ENCODE peak calls at places on chromosomes 3 and 15, in six cellular contexts. One of them, this sample, is unnamed.

GRCh38 chr3:126397610-126398422 is 3.1 kb downstream of the CFAP100 start:
- DNase-seq in A549: no peak
- DNase-seq in testis: no peak
- DNase-seq in CD8-positive, alpha-beta T cell: no peak
- DNase-seq in left ventricle myocardium inferior: no peak
- DNase-seq in keratinocyte: no peak
- DNase-seq in this sample: no peak

GRCh38 chr3:102532901-102533300 is 98.1 kb downstream of the ZPLD1 start:
- DNase-seq in A549: no peak
- DNase-seq in testis: no peak
- DNase-seq in CD8-positive, alpha-beta T cell: no peak
- DNase-seq in left ventricle myocardium inferior: no peak
- DNase-seq in keratinocyte: no peak
- DNase-seq in this sample: no peak

GRCh38 chr3:151460240-151460639 is 621 bp downstream of the IGSF10 start:
- DNase-seq in A549: no peak
- DNase-seq in testis: no peak
- DNase-seq in CD8-positive, alpha-beta T cell: no peak
- DNase-seq in left ventricle myocardium inferior: no peak
- DNase-seq in keratinocyte: no peak
- DNase-seq in this sample: peak

GRCh38 chr3:100647171-100647570 is 37.8 kb downstream of the ADGRG7 start:
- DNase-seq in A549: no peak
- DNase-seq in testis: no peak
- DNase-seq in CD8-positive, alpha-beta T cell: no peak
- DNase-seq in left ventricle myocardium inferior: no peak
- DNase-seq in keratinocyte: no peak
- DNase-seq in this sample: no peak

GRCh38 chr15:101027920-101028319 is 108.8 kb downstream of the LRRK1 start:
- DNase-seq in A549: no peak
- DNase-seq in testis: no peak
- DNase-seq in CD8-positive, alpha-beta T cell: no peak
- DNase-seq in left ventricle myocardium inferior: no peak
- DNase-seq in keratinocyte: no peak
- DNase-seq in this sample: no peak

GRCh38 chr15:75694241-75695182 is 18.1 kb downstream of the CSPG4 start:
- DNase-seq in A549: peak
- DNase-seq in testis: peak
- DNase-seq in CD8-positive, alpha-beta T cell: no peak
- DNase-seq in left ventricle myocardium inferior: peak
- DNase-seq in keratinocyte: peak
- DNase-seq in this sample: peak

GRCh38 chr3:164190566-164190965 is 887.7 kb downstream of the SI start:
- DNase-seq in A549: no peak
- DNase-seq in testis: no peak
- DNase-seq in CD8-positive, alpha-beta T cell: no peak
- DNase-seq in left ventricle myocardium inferior: no peak
- DNase-seq in keratinocyte: no peak
- DNase-seq in this sample: no peak

GRCh38 chr3:128447561-128448013 is 19.1 kb downstream of the DNAJB8 start:
- DNase-seq in A549: no peak
- DNase-seq in testis: no peak
- DNase-seq in CD8-positive, alpha-beta T cell: no peak
- DNase-seq in left ventricle myocardium inferior: no peak
- DNase-seq in keratinocyte: no peak
- DNase-seq in this sample: no peak

GRCh38 chr3:99499235-99499798 is 139.1 kb upstream of the COL8A1 start:
- DNase-seq in A549: peak
- DNase-seq in testis: peak
- DNase-seq in CD8-positive, alpha-beta T cell: no peak
- DNase-seq in left ventricle myocardium inferior: no peak
- DNase-seq in keratinocyte: peak
- DNase-seq in this sample: peak

GRCh38 chr3:53606793-53607192 is 112.4 kb downstream of the CACNA1D start:
- DNase-seq in A549: no peak
- DNase-seq in testis: no peak
- DNase-seq in CD8-positive, alpha-beta T cell: no peak
- DNase-seq in left ventricle myocardium inferior: no peak
- DNase-seq in keratinocyte: no peak
- DNase-seq in this sample: no peak

GRCh38 chr15:28086175-28086703 is 12.9 kb downstream of the OCA2 start:
- DNase-seq in A549: peak
- DNase-seq in testis: peak
- DNase-seq in CD8-positive, alpha-beta T cell: peak
- DNase-seq in left ventricle myocardium inferior: no peak
- DNase-seq in keratinocyte: no peak
- DNase-seq in this sample: peak

GRCh38 chr15:99696096-99696495 is 37.1 kb downstream of the LYSMD4 start:
- DNase-seq in A549: no peak
- DNase-seq in testis: no peak
- DNase-seq in CD8-positive, alpha-beta T cell: no peak
- DNase-seq in left ventricle myocardium inferior: no peak
- DNase-seq in keratinocyte: no peak
- DNase-seq in this sample: no peak

GRCh38 chr3:197168606-197169005 is 129.8 kb downstream of the DLG1 start:
- DNase-seq in A549: no peak
- DNase-seq in testis: no peak
- DNase-seq in CD8-positive, alpha-beta T cell: no peak
- DNase-seq in left ventricle myocardium inferior: no peak
- DNase-seq in keratinocyte: no peak
- DNase-seq in this sample: peak

GRCh38 chr15:67836477-67836876 is 3.4 kb downstream of the RNU6-1 start:
- DNase-seq in A549: peak
- DNase-seq in testis: peak
- DNase-seq in CD8-positive, alpha-beta T cell: peak
- DNase-seq in left ventricle myocardium inferior: peak
- DNase-seq in keratinocyte: no peak
- DNase-seq in this sample: peak

GRCh38 chr3:39153977-39154299 is 547 bp upstream of the CSRNP1 start:
- DNase-seq in A549: no peak
- DNase-seq in testis: no peak
- DNase-seq in CD8-positive, alpha-beta T cell: no peak
- DNase-seq in left ventricle myocardium inferior: no peak
- DNase-seq in keratinocyte: no peak
- DNase-seq in this sample: no peak

GRCh38 chr3:151859905-151860304 is 13.5 kb upstream of the SUCNR1 start:
- DNase-seq in A549: no peak
- DNase-seq in testis: no peak
- DNase-seq in CD8-positive, alpha-beta T cell: no peak
- DNase-seq in left ventricle myocardium inferior: no peak
- DNase-seq in keratinocyte: no peak
- DNase-seq in this sample: no peak

GRCh38 chr3:69199942-69200341 is 77.5 kb upstream of the LMOD3 start:
- DNase-seq in A549: no peak
- DNase-seq in testis: no peak
- DNase-seq in CD8-positive, alpha-beta T cell: no peak
- DNase-seq in left ventricle myocardium inferior: no peak
- DNase-seq in keratinocyte: no peak
- DNase-seq in this sample: no peak

GRCh38 chr3:12828751-12829150 is 12.6 kb downstream of the RPL32 start:
- DNase-seq in A549: no peak
- DNase-seq in testis: no peak
- DNase-seq in CD8-positive, alpha-beta T cell: no peak
- DNase-seq in left ventricle myocardium inferior: no peak
- DNase-seq in keratinocyte: no peak
- DNase-seq in this sample: no peak

GRCh38 chr3:77025476-77025875 is 14.4 kb upstream of the ROBO2 start:
- DNase-seq in A549: no peak
- DNase-seq in testis: no peak
- DNase-seq in CD8-positive, alpha-beta T cell: no peak
- DNase-seq in left ventricle myocardium inferior: no peak
- DNase-seq in keratinocyte: no peak
- DNase-seq in this sample: no peak

GRCh38 chr15:32878849-32879795 is 161.3 kb downstream of the GREM1 start:
- DNase-seq in A549: no peak
- DNase-seq in testis: no peak
- DNase-seq in CD8-positive, alpha-beta T cell: no peak
- DNase-seq in left ventricle myocardium inferior: no peak
- DNase-seq in keratinocyte: no peak
- DNase-seq in this sample: no peak

GRCh38 chr3:36923981-36924747 is 20.7 kb downstream of the TRANK1 start:
- DNase-seq in A549: no peak
- DNase-seq in testis: no peak
- DNase-seq in CD8-positive, alpha-beta T cell: no peak
- DNase-seq in left ventricle myocardium inferior: no peak
- DNase-seq in keratinocyte: no peak
- DNase-seq in this sample: peak

GRCh38 chr3:36920884-36921567 is 23.8 kb downstream of the TRANK1 start:
- DNase-seq in A549: no peak
- DNase-seq in testis: no peak
- DNase-seq in CD8-positive, alpha-beta T cell: no peak
- DNase-seq in left ventricle myocardium inferior: no peak
- DNase-seq in keratinocyte: no peak
- DNase-seq in this sample: no peak

GRCh38 chr3:36926292-36926897 is 18.5 kb downstream of the TRANK1 start:
- DNase-seq in A549: no peak
- DNase-seq in testis: no peak
- DNase-seq in CD8-positive, alpha-beta T cell: no peak
- DNase-seq in left ventricle myocardium inferior: no peak
- DNase-seq in keratinocyte: no peak
- DNase-seq in this sample: no peak

GRCh38 chr3:36924748-36925521 is 19.9 kb downstream of the TRANK1 start:
- DNase-seq in A549: no peak
- DNase-seq in testis: no peak
- DNase-seq in CD8-positive, alpha-beta T cell: no peak
- DNase-seq in left ventricle myocardium inferior: no peak
- DNase-seq in keratinocyte: no peak
- DNase-seq in this sample: no peak

DNA sequence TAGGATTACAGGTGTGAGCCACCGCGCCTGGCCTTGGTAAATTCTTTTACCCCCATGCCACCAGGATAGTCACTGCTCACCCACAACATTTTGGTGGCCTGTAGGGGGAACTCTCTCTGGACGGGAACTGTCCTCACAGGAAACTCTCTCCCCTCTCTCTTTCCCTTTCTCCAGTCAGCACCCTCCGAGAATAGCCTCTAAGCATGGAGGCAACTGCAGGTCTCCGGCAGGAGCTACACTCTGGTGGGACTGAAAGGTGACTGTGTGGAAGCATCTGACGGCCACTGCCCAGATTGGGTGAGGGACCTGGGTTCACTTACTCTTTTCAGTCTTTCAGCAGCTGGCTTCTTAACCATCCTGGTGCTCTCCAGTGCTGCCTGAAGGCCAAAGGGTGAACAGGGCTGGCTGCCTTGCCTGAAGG is 21.3 kb downstream of the TRANK1 start:
- DNase-seq in A549: no peak
- DNase-seq in testis: peak
- DNase-seq in CD8-positive, alpha-beta T cell: no peak
- DNase-seq in left ventricle myocardium inferior: no peak
- DNase-seq in keratinocyte: no peak
- DNase-seq in this sample: no peak
- TF ChIP-seq CTCF in A549: peak
- TF ChIP-seq CTCF in testis: peak
- TF ChIP-seq CTCF in CD8-positive, alpha-beta T cell: no peak
- TF ChIP-seq CTCF in left ventricle myocardium inferior: no peak
- TF ChIP-seq CTCF in keratinocyte: no peak
- TF ChIP-seq CTCF in this sample: no peak

GRCh38 chr3:174737966-174738365 is 121.2 kb upstream of the NAALADL2 start:
- DNase-seq in A549: no peak
- DNase-seq in testis: no peak
- DNase-seq in CD8-positive, alpha-beta T cell: no peak
- DNase-seq in left ventricle myocardium inferior: no peak
- DNase-seq in keratinocyte: no peak
- DNase-seq in this sample: no peak
- H3K27ac ChIP-seq in A549: no peak
- H3K27ac ChIP-seq in testis: no peak
- H3K27ac ChIP-seq in CD8-positive, alpha-beta T cell: no peak
- H3K27ac ChIP-seq in left ventricle myocardium inferior: no peak
- H3K27ac ChIP-seq in keratinocyte: no peak
- H3K27ac ChIP-seq in this sample: no peak

GRCh38 chr3:50602675-50603191 is 8.8 kb downstream of the CISH start:
- DNase-seq in A549: no peak
- DNase-seq in testis: no peak
- DNase-seq in CD8-positive, alpha-beta T cell: no peak
- DNase-seq in left ventricle myocardium inferior: no peak
- DNase-seq in keratinocyte: no peak
- DNase-seq in this sample: peak

GRCh38 chr3:50600141-50600753 is 11.3 kb downstream of the CISH start:
- DNase-seq in A549: no peak
- DNase-seq in testis: no peak
- DNase-seq in CD8-positive, alpha-beta T cell: no peak
- DNase-seq in left ventricle myocardium inferior: no peak
- DNase-seq in keratinocyte: no peak
- DNase-seq in this sample: no peak

GRCh38 chr3:50600841-50601591 is 10.6 kb downstream of the CISH start:
- DNase-seq in A549: peak
- DNase-seq in testis: peak
- DNase-seq in CD8-positive, alpha-beta T cell: peak
- DNase-seq in left ventricle myocardium inferior: peak
- DNase-seq in keratinocyte: no peak
- DNase-seq in this sample: peak

GRCh38 chr3:50599716-50600118 is 11.9 kb downstream of the CISH start:
- DNase-seq in A549: no peak
- DNase-seq in testis: no peak
- DNase-seq in CD8-positive, alpha-beta T cell: no peak
- DNase-seq in left ventricle myocardium inferior: no peak
- DNase-seq in keratinocyte: no peak
- DNase-seq in this sample: no peak

GRCh38 chr3:50599115-50599715 is 12.4 kb downstream of the CISH start:
- DNase-seq in A549: no peak
- DNase-seq in testis: no peak
- DNase-seq in CD8-positive, alpha-beta T cell: no peak
- DNase-seq in left ventricle myocardium inferior: no peak
- DNase-seq in keratinocyte: no peak
- DNase-seq in this sample: no peak
- TF ChIP-seq CTCF in A549: no peak
- TF ChIP-seq CTCF in testis: no peak
- TF ChIP-seq CTCF in CD8-positive, alpha-beta T cell: no peak
- TF ChIP-seq CTCF in left ventricle myocardium inferior: no peak
- TF ChIP-seq CTCF in keratinocyte: no peak
- TF ChIP-seq CTCF in this sample: no peak

GRCh38 chr3:108548304-108548703 is 37.9 kb upstream of the MYH15 start:
- DNase-seq in A549: no peak
- DNase-seq in testis: no peak
- DNase-seq in CD8-positive, alpha-beta T cell: no peak
- DNase-seq in left ventricle myocardium inferior: no peak
- DNase-seq in keratinocyte: no peak
- DNase-seq in this sample: peak

GRCh38 chr3:108546692-108547091 is 36.3 kb upstream of the MYH15 start:
- DNase-seq in A549: no peak
- DNase-seq in testis: no peak
- DNase-seq in CD8-positive, alpha-beta T cell: no peak
- DNase-seq in left ventricle myocardium inferior: no peak
- DNase-seq in keratinocyte: no peak
- DNase-seq in this sample: no peak

GRCh38 chr3:108548886-108549285 is 38.5 kb upstream of the MYH15 start:
- DNase-seq in A549: no peak
- DNase-seq in testis: no peak
- DNase-seq in CD8-positive, alpha-beta T cell: no peak
- DNase-seq in left ventricle myocardium inferior: no peak
- DNase-seq in keratinocyte: no peak
- DNase-seq in this sample: no peak

DNA sequence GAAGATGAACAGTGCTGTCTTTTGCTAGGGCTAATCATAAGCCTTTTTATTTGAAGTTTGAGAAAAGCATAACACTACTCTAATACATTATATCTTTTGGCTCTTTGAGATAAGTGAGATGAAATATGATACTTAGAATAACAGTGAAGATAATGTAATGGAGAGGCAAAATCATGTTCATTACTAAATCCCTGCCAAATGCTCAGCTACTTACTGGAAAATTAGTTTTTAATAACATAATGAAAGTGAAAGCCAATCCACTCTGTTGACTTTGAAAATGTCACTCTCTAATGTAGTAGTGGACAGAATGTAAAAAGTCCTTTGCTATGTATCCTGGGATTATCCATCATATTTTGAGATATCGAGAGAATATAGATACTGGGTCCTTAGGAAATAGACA is 35.9 kb upstream of the MYH15 start:
- DNase-seq in A549: no peak
- DNase-seq in testis: no peak
- DNase-seq in CD8-positive, alpha-beta T cell: no peak
- DNase-seq in left ventricle myocardium inferior: no peak
- DNase-seq in keratinocyte: no peak
- DNase-seq in this sample: no peak
- H3K27ac ChIP-seq in A549: no peak
- H3K27ac ChIP-seq in testis: no peak
- H3K27ac ChIP-seq in CD8-positive, alpha-beta T cell: no peak
- H3K27ac ChIP-seq in left ventricle myocardium inferior: peak
- H3K27ac ChIP-seq in keratinocyte: no peak
- H3K27ac ChIP-seq in this sample: no peak

This sample was measured in cardiac muscle cell.